ENCODE peak calls at places on chromosomes 7 and 10, in nine cellular contexts. One of them, this sample, is unnamed.

GRCh38 chr10:89615824-89616223 is 29.2 kb downstream of the PANK1 start:
- DNase-seq in GM23248: no peak
- DNase-seq in fibroblast of lung: peak; percentile 32
- DNase-seq in cardiac muscle cell: peak; percentile 12
- DNase-seq in CD4-positive, CD25-positive, alpha-beta regulatory T cell: no peak
- DNase-seq in lung: no peak
- DNase-seq in left ventricle myocardium inferior: no peak
- DNase-seq in CD8-positive, alpha-beta T cell: no peak
- DNase-seq in neural progenitor cell: no peak
- DNase-seq in this sample: no peak

GRCh38 chr7:129807863-129808262 is 144.9 kb downstream of the UBE2H start:
- DNase-seq in neural progenitor cell: no peak
- DNase-seq in cardiac muscle cell: no peak
- DNase-seq in fibroblast of lung: no peak
- DNase-seq in CD8-positive, alpha-beta T cell: no peak
- DNase-seq in left ventricle myocardium inferior: no peak
- DNase-seq in CD4-positive, CD25-positive, alpha-beta regulatory T cell: no peak
- DNase-seq in lung: no peak
- DNase-seq in GM23248: no peak
- DNase-seq in this sample: no peak

GRCh38 chr7:128878226-128879105 is 15.8 kb downstream of the ATP6V1F start:
- DNase-seq in neural progenitor cell: no peak
- DNase-seq in cardiac muscle cell: no peak
- DNase-seq in CD4-positive, CD25-positive, alpha-beta regulatory T cell: no peak
- DNase-seq in CD8-positive, alpha-beta T cell: no peak
- DNase-seq in GM23248: no peak
- DNase-seq in lung: no peak
- DNase-seq in fibroblast of lung: no peak
- DNase-seq in left ventricle myocardium inferior: peak; percentile 6
- DNase-seq in this sample: no peak

GRCh38 chr10:128268015-128268722 is 141.9 kb upstream of the MKI67 start:
- DNase-seq in CD8-positive, alpha-beta T cell: no peak
- DNase-seq in cardiac muscle cell: peak; percentile 58
- DNase-seq in CD4-positive, CD25-positive, alpha-beta regulatory T cell: no peak
- DNase-seq in neural progenitor cell: peak; percentile 92
- DNase-seq in fibroblast of lung: peak; percentile 1
- DNase-seq in left ventricle myocardium inferior: no peak
- DNase-seq in lung: no peak
- DNase-seq in GM23248: peak; percentile 48
- DNase-seq in this sample: no peak

GRCh38 chr10:33155720-33156638 is 178.5 kb downstream of the NRP1 start:
- DNase-seq in fibroblast of lung: peak; percentile 74
- DNase-seq in neural progenitor cell: peak; percentile 25
- DNase-seq in CD8-positive, alpha-beta T cell: peak; percentile 37
- DNase-seq in GM23248: peak; percentile 89
- DNase-seq in CD4-positive, CD25-positive, alpha-beta regulatory T cell: peak; percentile 33
- DNase-seq in left ventricle myocardium inferior: no peak
- DNase-seq in cardiac muscle cell: peak; percentile 88
- DNase-seq in lung: no peak
- DNase-seq in this sample: no peak

GRCh38 chr10:119041332-119041731 is 11.8 kb downstream of the NANOS1 start:
- DNase-seq in lung: no peak
- DNase-seq in GM23248: no peak
- DNase-seq in cardiac muscle cell: no peak
- DNase-seq in fibroblast of lung: no peak
- DNase-seq in CD8-positive, alpha-beta T cell: no peak
- DNase-seq in left ventricle myocardium inferior: no peak
- DNase-seq in neural progenitor cell: no peak
- DNase-seq in CD4-positive, CD25-positive, alpha-beta regulatory T cell: no peak
- DNase-seq in this sample: no peak

GRCh38 chr7:34011017-34011680 is 105.8 kb downstream of the BMPER start:
- DNase-seq in neural progenitor cell: no peak
- DNase-seq in GM23248: peak; percentile 79
- DNase-seq in left ventricle myocardium inferior: no peak
- DNase-seq in CD8-positive, alpha-beta T cell: no peak
- DNase-seq in fibroblast of lung: no peak
- DNase-seq in CD4-positive, CD25-positive, alpha-beta regulatory T cell: no peak
- DNase-seq in lung: no peak
- DNase-seq in cardiac muscle cell: peak; percentile 47
- DNase-seq in this sample: no peak

GRCh38 chr7:155899596-155899995 is 87.3 kb upstream of the SHH start:
- DNase-seq in fibroblast of lung: no peak
- DNase-seq in left ventricle myocardium inferior: no peak
- DNase-seq in CD8-positive, alpha-beta T cell: no peak
- DNase-seq in GM23248: no peak
- DNase-seq in cardiac muscle cell: no peak
- DNase-seq in CD4-positive, CD25-positive, alpha-beta regulatory T cell: no peak
- DNase-seq in lung: no peak
- DNase-seq in neural progenitor cell: no peak
- DNase-seq in this sample: no peak

GRCh38 chr10:3051686-3052085 is 15.7 kb upstream of the PFKP start:
- DNase-seq in fibroblast of lung: no peak
- DNase-seq in GM23248: no peak
- DNase-seq in neural progenitor cell: no peak
- DNase-seq in left ventricle myocardium inferior: no peak
- DNase-seq in CD8-positive, alpha-beta T cell: no peak
- DNase-seq in lung: no peak
- DNase-seq in cardiac muscle cell: no peak
- DNase-seq in CD4-positive, CD25-positive, alpha-beta regulatory T cell: no peak
- DNase-seq in this sample: no peak

GRCh38 chr7:98993024-98993897 is 114.9 kb downstream of the TRRAP start:
- DNase-seq in left ventricle myocardium inferior: no peak
- DNase-seq in CD8-positive, alpha-beta T cell: no peak
- DNase-seq in CD4-positive, CD25-positive, alpha-beta regulatory T cell: no peak
- DNase-seq in GM23248: no peak
- DNase-seq in cardiac muscle cell: no peak
- DNase-seq in lung: no peak
- DNase-seq in neural progenitor cell: no peak
- DNase-seq in fibroblast of lung: no peak
- DNase-seq in this sample: no peak

GRCh38 chr10:126596472-126597016 is 73.9 kb downstream of the C10orf90 start:
- DNase-seq in neural progenitor cell: no peak
- DNase-seq in CD4-positive, CD25-positive, alpha-beta regulatory T cell: no peak
- DNase-seq in fibroblast of lung: no peak
- DNase-seq in CD8-positive, alpha-beta T cell: no peak
- DNase-seq in GM23248: no peak
- DNase-seq in left ventricle myocardium inferior: no peak
- DNase-seq in lung: no peak
- DNase-seq in cardiac muscle cell: no peak
- DNase-seq in this sample: no peak

GRCh38 chr7:108156897-108157605 is 26.9 kb upstream of the LAMB4 start:
- DNase-seq in fibroblast of lung: no peak
- DNase-seq in CD8-positive, alpha-beta T cell: no peak
- DNase-seq in CD4-positive, CD25-positive, alpha-beta regulatory T cell: no peak
- DNase-seq in GM23248: peak; percentile 58
- DNase-seq in neural progenitor cell: no peak
- DNase-seq in lung: no peak
- DNase-seq in left ventricle myocardium inferior: no peak
- DNase-seq in cardiac muscle cell: no peak
- DNase-seq in this sample: no peak

GRCh38 chr7:106050002-106050742 is 61.9 kb downstream of the SYPL1 start:
- DNase-seq in lung: no peak
- DNase-seq in left ventricle myocardium inferior: no peak
- DNase-seq in CD4-positive, CD25-positive, alpha-beta regulatory T cell: no peak
- DNase-seq in GM23248: peak; percentile 87
- DNase-seq in neural progenitor cell: peak; percentile 16
- DNase-seq in CD8-positive, alpha-beta T cell: no peak
- DNase-seq in fibroblast of lung: peak; percentile 40
- DNase-seq in cardiac muscle cell: peak; percentile 93
- DNase-seq in this sample: no peak
- H3K27ac ChIP-seq in lung: no peak overlapping the region
- H3K27ac ChIP-seq in left ventricle myocardium inferior: no peak overlapping the region
- H3K27ac ChIP-seq in CD4-positive, CD25-positive, alpha-beta regulatory T cell: no peak overlapping the region
- H3K27ac ChIP-seq in GM23248: peak overlapping the region; percentile 57
- H3K27ac ChIP-seq in neural progenitor cell: no peak overlapping the region
- H3K27ac ChIP-seq in CD8-positive, alpha-beta T cell: no peak overlapping the region
- H3K27ac ChIP-seq in fibroblast of lung: no peak overlapping the region
- H3K27ac ChIP-seq in cardiac muscle cell: no peak overlapping the region
- H3K27ac ChIP-seq in this sample: no peak overlapping the region

GRCh38 chr10:4247379-4247778 is 462.4 kb upstream of the KLF6 start:
- DNase-seq in neural progenitor cell: no peak
- DNase-seq in CD8-positive, alpha-beta T cell: no peak
- DNase-seq in cardiac muscle cell: peak; percentile 49
- DNase-seq in CD4-positive, CD25-positive, alpha-beta regulatory T cell: no peak
- DNase-seq in GM23248: no peak
- DNase-seq in fibroblast of lung: no peak
- DNase-seq in lung: no peak
- DNase-seq in left ventricle myocardium inferior: no peak
- DNase-seq in this sample: no peak

GRCh38 chr10:4250497-4250887 is 465.5 kb upstream of the KLF6 start:
- DNase-seq in CD4-positive, CD25-positive, alpha-beta regulatory T cell: no peak
- DNase-seq in lung: no peak
- DNase-seq in CD8-positive, alpha-beta T cell: no peak
- DNase-seq in fibroblast of lung: no peak
- DNase-seq in left ventricle myocardium inferior: no peak
- DNase-seq in cardiac muscle cell: no peak
- DNase-seq in neural progenitor cell: no peak
- DNase-seq in GM23248: no peak
- DNase-seq in this sample: no peak

GRCh38 chr10:4254101-4254994 is 469.3 kb upstream of the KLF6 start:
- DNase-seq in neural progenitor cell: no peak
- DNase-seq in CD4-positive, CD25-positive, alpha-beta regulatory T cell: no peak
- DNase-seq in fibroblast of lung: peak; percentile 95
- DNase-seq in left ventricle myocardium inferior: no peak
- DNase-seq in lung: no peak
- DNase-seq in CD8-positive, alpha-beta T cell: no peak
- DNase-seq in GM23248: peak; percentile 86
- DNase-seq in cardiac muscle cell: peak; percentile 89
- DNase-seq in this sample: no peak

GRCh38 chr10:4246881-4247358 is 461.9 kb upstream of the KLF6 start:
- DNase-seq in fibroblast of lung: peak; percentile 98
- DNase-seq in cardiac muscle cell: peak; percentile 88
- DNase-seq in GM23248: peak; percentile 89
- DNase-seq in neural progenitor cell: no peak
- DNase-seq in lung: no peak
- DNase-seq in CD8-positive, alpha-beta T cell: no peak
- DNase-seq in CD4-positive, CD25-positive, alpha-beta regulatory T cell: no peak
- DNase-seq in left ventricle myocardium inferior: no peak
- DNase-seq in this sample: no peak

DNA sequence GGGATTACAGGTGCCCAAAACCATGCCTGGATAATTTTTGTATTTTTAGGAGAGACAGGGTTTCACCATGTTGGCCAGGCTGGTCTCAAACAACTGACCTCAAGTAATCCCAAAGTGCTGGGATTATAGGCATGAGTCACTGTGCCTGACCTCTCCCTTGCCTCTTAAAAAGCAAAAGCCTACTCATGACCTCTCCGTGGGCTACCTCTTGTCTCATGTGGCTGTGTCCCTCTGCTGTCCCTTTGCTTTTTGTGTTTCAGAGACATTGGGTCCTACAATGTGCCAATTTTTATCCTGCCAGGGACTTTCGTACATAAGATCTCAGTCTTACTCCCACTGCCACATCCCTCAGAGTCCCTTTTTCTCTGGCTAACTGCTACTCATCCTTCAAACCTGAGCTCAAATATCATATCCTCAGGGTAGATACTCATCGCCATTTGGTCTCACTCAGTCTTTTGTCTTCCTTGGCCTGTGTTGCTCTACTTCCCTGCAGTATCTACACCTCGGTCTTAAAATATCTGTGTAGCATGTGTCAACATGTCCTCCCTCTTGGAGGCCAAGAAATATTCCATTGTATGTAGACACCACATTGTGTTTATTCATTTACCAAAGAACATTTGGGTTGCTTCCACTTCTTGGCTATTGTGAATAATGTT is 465.0 kb upstream of the KLF6 start:
- DNase-seq in CD4-positive, CD25-positive, alpha-beta regulatory T cell: no peak
- DNase-seq in CD8-positive, alpha-beta T cell: no peak
- DNase-seq in left ventricle myocardium inferior: no peak
- DNase-seq in GM23248: peak; percentile 3
- DNase-seq in neural progenitor cell: no peak
- DNase-seq in cardiac muscle cell: no peak
- DNase-seq in fibroblast of lung: no peak
- DNase-seq in lung: no peak
- DNase-seq in this sample: no peak
- H3K27ac ChIP-seq in CD4-positive, CD25-positive, alpha-beta regulatory T cell: no peak overlapping the region
- H3K27ac ChIP-seq in CD8-positive, alpha-beta T cell: no peak overlapping the region
- H3K27ac ChIP-seq in left ventricle myocardium inferior: no peak overlapping the region
- H3K27ac ChIP-seq in GM23248: peak overlapping the region; percentile 3
- H3K27ac ChIP-seq in neural progenitor cell: no peak overlapping the region
- H3K27ac ChIP-seq in cardiac muscle cell: no peak overlapping the region
- H3K27ac ChIP-seq in fibroblast of lung: peak overlapping the region; percentile 22
- H3K27ac ChIP-seq in lung: no peak overlapping the region
- H3K27ac ChIP-seq in this sample: peak overlapping the region; percentile 22

DNA sequence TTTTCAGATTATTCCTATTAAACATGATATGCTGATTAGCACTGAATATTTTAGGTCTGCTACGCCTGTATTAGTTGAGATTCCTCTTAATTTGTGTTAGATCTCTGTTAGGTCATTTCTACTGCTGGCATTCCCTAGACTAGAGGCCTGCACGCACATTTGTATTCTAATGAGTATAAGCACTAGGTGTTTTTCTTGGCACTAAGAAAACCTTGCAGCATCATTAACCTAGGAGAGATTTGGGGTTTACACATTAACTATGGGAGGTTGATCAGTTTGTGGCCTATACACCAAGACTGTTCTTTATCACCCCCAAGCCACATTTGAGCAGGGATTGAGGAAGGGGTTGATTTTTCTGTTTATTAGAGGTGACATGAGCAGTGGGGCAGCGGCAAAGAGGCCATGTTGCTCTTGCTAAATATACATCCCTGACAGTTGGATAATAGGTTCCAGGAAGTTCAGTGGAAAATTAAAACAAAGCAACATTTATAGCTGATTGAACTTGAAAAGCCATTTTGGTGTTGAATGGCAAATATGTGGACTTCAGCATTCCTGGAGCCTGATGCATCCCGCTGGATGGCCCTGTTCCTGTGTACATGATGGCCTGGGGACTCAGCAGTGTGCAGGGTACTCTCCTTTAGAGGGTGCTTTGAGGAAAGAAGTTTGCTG is 65.2 kb downstream of the GBF1 start:
- DNase-seq in GM23248: peak; percentile 68
- DNase-seq in CD4-positive, CD25-positive, alpha-beta regulatory T cell: no peak
- DNase-seq in cardiac muscle cell: peak; percentile 67
- DNase-seq in CD8-positive, alpha-beta T cell: no peak
- DNase-seq in neural progenitor cell: no peak
- DNase-seq in lung: no peak
- DNase-seq in left ventricle myocardium inferior: no peak
- DNase-seq in fibroblast of lung: peak; percentile 85
- DNase-seq in this sample: no peak
- H3K27ac ChIP-seq in GM23248: peak overlapping the region; percentile 46
- H3K27ac ChIP-seq in CD4-positive, CD25-positive, alpha-beta regulatory T cell: no peak overlapping the region
- H3K27ac ChIP-seq in cardiac muscle cell: peak overlapping the region; percentile 79
- H3K27ac ChIP-seq in CD8-positive, alpha-beta T cell: no peak overlapping the region
- H3K27ac ChIP-seq in neural progenitor cell: no peak overlapping the region
- H3K27ac ChIP-seq in lung: no peak overlapping the region
- H3K27ac ChIP-seq in left ventricle myocardium inferior: peak overlapping the region; percentile 38
- H3K27ac ChIP-seq in fibroblast of lung: peak overlapping the region; percentile 17
- H3K27ac ChIP-seq in this sample: peak overlapping the region; percentile 19

DNA sequence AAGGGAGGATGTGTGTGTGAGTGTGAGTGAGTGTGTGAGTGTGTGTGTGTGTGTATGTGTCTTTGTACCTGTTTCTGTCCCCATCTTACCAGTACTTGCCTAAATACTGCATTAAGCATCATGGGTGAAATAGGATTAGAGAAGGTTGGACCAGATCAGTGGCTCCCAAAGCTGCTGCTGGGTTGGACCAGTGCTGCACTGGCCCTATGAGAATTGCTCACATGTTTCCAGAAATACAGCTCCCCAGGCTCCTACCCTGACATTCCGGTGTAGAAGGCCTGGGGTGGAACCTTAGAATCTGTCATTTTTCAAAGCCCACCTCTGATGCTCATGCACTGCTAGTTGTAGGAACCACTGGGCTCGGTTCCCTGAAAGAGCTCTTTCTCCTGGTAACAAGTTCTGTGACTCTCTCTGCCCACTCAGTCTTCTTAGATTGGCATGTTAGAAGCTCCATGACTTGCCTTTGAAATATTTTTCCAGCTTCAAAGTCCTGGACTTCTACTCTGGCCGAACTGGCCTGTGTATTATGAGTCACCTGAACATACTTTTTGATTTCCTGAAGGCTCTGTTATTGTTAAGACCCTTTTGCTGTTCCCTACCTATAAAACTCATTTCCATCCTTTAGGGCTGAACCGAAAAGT is 224.7 kb downstream of the CUX1 start:
- DNase-seq in CD4-positive, CD25-positive, alpha-beta regulatory T cell: no peak
- DNase-seq in GM23248: peak; percentile 86
- DNase-seq in cardiac muscle cell: peak; percentile 40
- DNase-seq in neural progenitor cell: no peak
- DNase-seq in CD8-positive, alpha-beta T cell: no peak
- DNase-seq in lung: no peak
- DNase-seq in left ventricle myocardium inferior: no peak
- DNase-seq in fibroblast of lung: peak; percentile 90
- DNase-seq in this sample: no peak
- H3K27ac ChIP-seq in CD4-positive, CD25-positive, alpha-beta regulatory T cell: no peak overlapping the region
- H3K27ac ChIP-seq in GM23248: no peak overlapping the region
- H3K27ac ChIP-seq in cardiac muscle cell: no peak overlapping the region
- H3K27ac ChIP-seq in neural progenitor cell: no peak overlapping the region
- H3K27ac ChIP-seq in CD8-positive, alpha-beta T cell: no peak overlapping the region
- H3K27ac ChIP-seq in lung: no peak overlapping the region
- H3K27ac ChIP-seq in left ventricle myocardium inferior: peak overlapping the region; percentile 83
- H3K27ac ChIP-seq in fibroblast of lung: no peak overlapping the region
- H3K27ac ChIP-seq in this sample: peak overlapping the region; percentile 62